ENCODE peak calls at places on chromosomes 11 and 22, in five cellular contexts. One of them, this sample, is unnamed.

GRCh38 chr11:112795896-112796686 is 165.1 kb upstream of the NCAM1 start:
- DNase-seq in HCT116: no peak
- DNase-seq in cardiac muscle cell: no peak
- DNase-seq in heart left ventricle: no peak
- DNase-seq in left ventricle myocardium inferior: no peak
- DNase-seq in this sample: peak; percentile 60

GRCh38 chr11:79626135-79626748 is 185.4 kb upstream of the TENM4 start:
- DNase-seq in left ventricle myocardium inferior: no peak
- DNase-seq in cardiac muscle cell: no peak
- DNase-seq in heart left ventricle: no peak
- DNase-seq in HCT116: no peak
- DNase-seq in this sample: no peak

GRCh38 chr11:118437736-118438125 is 1.4 kb downstream of the KMT2A start:
- DNase-seq in HCT116: no peak
- DNase-seq in heart left ventricle: no peak
- DNase-seq in cardiac muscle cell: peak; percentile 38
- DNase-seq in left ventricle myocardium inferior: peak; percentile 19
- DNase-seq in this sample: no peak

GRCh38 chr11:109794501-109794900 is 298.7 kb upstream of the ZC3H12C start:
- DNase-seq in cardiac muscle cell: no peak
- DNase-seq in left ventricle myocardium inferior: no peak
- DNase-seq in heart left ventricle: no peak
- DNase-seq in HCT116: no peak
- DNase-seq in this sample: no peak

GRCh38 chr11:17405232-17406005 is 17.0 kb upstream of the KCNJ11 start:
- DNase-seq in cardiac muscle cell: peak; percentile 46
- DNase-seq in heart left ventricle: peak; percentile 86
- DNase-seq in left ventricle myocardium inferior: peak; percentile 75
- DNase-seq in HCT116: peak; percentile 18
- DNase-seq in this sample: peak; percentile 87

GRCh38 chr11:64916040-64916847 is 765 bp downstream of the ATG2A start:
- DNase-seq in HCT116: no peak
- DNase-seq in left ventricle myocardium inferior: no peak
- DNase-seq in cardiac muscle cell: no peak
- DNase-seq in heart left ventricle: peak; percentile 69
- DNase-seq in this sample: peak; percentile 71

GRCh38 chr11:19472679-19473078 is 231.9 kb upstream of the E2F8 start:
- DNase-seq in left ventricle myocardium inferior: no peak
- DNase-seq in heart left ventricle: no peak
- DNase-seq in HCT116: no peak
- DNase-seq in cardiac muscle cell: no peak
- DNase-seq in this sample: no peak

GRCh38 chr11:61696602-61697001 is 16.4 kb downstream of the DAGLA start:
- DNase-seq in cardiac muscle cell: no peak
- DNase-seq in heart left ventricle: no peak
- DNase-seq in HCT116: no peak
- DNase-seq in left ventricle myocardium inferior: no peak
- DNase-seq in this sample: no peak

GRCh38 chr22:49351761-49352221 is 475.9 kb downstream of the BRD1 start:
- DNase-seq in HCT116: no peak
- DNase-seq in left ventricle myocardium inferior: no peak
- DNase-seq in heart left ventricle: no peak
- DNase-seq in cardiac muscle cell: no peak
- DNase-seq in this sample: no peak

DNA sequence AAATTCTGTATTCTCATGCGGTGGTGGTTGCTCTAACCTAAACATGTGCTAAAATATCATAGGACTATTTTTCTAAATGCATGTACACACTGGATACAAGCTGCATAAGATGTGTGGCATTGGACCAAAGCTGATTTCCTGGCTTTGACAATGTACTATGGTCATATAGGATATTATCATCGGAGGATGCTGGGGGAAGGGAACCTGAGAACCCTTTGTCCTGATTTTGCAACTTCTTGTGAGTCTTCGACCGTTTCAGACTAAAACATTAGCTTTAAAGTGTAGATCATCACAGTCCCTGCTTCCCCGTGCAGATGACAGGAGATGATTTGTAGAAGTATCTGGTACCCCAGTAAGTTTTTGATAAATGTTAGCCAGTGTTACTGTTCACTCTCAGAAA is 554.7 kb downstream of the MIAT start:
- DNase-seq in HCT116: no peak
- DNase-seq in heart left ventricle: no peak
- DNase-seq in left ventricle myocardium inferior: no peak
- DNase-seq in cardiac muscle cell: no peak
- DNase-seq in this sample: no peak
- H3K27ac ChIP-seq in HCT116: no peak overlapping the region
- H3K27ac ChIP-seq in heart left ventricle: no peak overlapping the region
- H3K27ac ChIP-seq in left ventricle myocardium inferior: peak overlapping the region; percentile 63
- H3K27ac ChIP-seq in cardiac muscle cell: no peak overlapping the region
- H3K27ac ChIP-seq in this sample: no peak overlapping the region

GRCh38 chr11:36509694-36510566 is at the start of gene TRAF6:
- DNase-seq in HCT116: peak; percentile 70
- DNase-seq in cardiac muscle cell: peak; percentile 94
- DNase-seq in heart left ventricle: peak; percentile 96
- DNase-seq in left ventricle myocardium inferior: peak; percentile 91
- DNase-seq in this sample: peak; percentile 94

GRCh38 chr11:36509265-36509664 is 807 bp downstream of the TRAF6 start:
- DNase-seq in heart left ventricle: no peak
- DNase-seq in HCT116: no peak
- DNase-seq in left ventricle myocardium inferior: no peak
- DNase-seq in cardiac muscle cell: peak; percentile 85
- DNase-seq in this sample: no peak

GRCh38 chr11:36510567-36511020 is 522 bp upstream of the TRAF6 start:
- DNase-seq in left ventricle myocardium inferior: no peak
- DNase-seq in cardiac muscle cell: no peak
- DNase-seq in heart left ventricle: no peak
- DNase-seq in HCT116: no peak
- DNase-seq in this sample: no peak

GRCh38 chr11:36507824-36508489 is 2.1 kb downstream of the TRAF6 start:
- DNase-seq in cardiac muscle cell: no peak
- DNase-seq in left ventricle myocardium inferior: no peak
- DNase-seq in heart left ventricle: no peak
- DNase-seq in HCT116: no peak
- DNase-seq in this sample: no peak

GRCh38 chr11:36508743-36509142 is 1.3 kb downstream of the TRAF6 start:
- DNase-seq in cardiac muscle cell: no peak
- DNase-seq in left ventricle myocardium inferior: no peak
- DNase-seq in heart left ventricle: no peak
- DNase-seq in HCT116: no peak
- DNase-seq in this sample: no peak
- H3K27ac ChIP-seq in cardiac muscle cell: peak overlapping the region; percentile 99
- H3K27ac ChIP-seq in left ventricle myocardium inferior: peak overlapping the region; percentile 97
- H3K27ac ChIP-seq in heart left ventricle: peak overlapping the region; percentile 89
- H3K27ac ChIP-seq in HCT116: no peak overlapping the region
- H3K27ac ChIP-seq in this sample: no peak overlapping the region

DNA sequence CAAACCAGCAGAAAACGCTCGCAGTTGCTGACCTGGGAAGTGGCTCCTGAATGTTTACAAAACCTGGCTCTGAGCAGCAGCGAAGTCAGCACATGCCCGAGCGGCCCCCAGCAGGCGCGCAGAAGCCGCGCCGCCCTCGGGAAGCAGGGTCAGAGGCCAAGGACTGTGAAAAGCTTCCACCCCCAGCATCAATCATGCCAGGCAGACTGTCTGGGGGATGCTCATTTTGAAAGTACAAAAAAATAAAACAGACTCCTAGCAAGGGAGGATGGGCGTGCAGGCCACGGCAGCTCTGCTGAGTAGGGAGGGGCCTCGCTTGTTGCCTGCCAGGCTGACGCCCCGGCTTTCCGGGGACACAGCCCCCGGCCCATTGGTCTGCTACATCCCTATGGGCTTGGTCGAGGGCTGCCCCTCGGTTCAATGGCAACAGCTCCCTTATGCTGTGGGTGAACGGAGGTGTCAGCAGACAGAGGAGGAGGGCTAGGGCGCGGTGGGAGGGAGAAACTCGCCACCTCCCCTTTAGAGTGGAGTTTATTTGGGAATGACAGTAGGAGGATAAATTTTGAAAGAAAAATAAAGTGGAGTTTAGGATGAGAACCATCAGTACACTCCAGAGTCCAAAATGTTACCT is 37.7 kb upstream of the GNB1L start:
- DNase-seq in HCT116: no peak
- DNase-seq in left ventricle myocardium inferior: no peak
- DNase-seq in cardiac muscle cell: no peak
- DNase-seq in heart left ventricle: no peak
- DNase-seq in this sample: no peak
- H3K27ac ChIP-seq in HCT116: no peak overlapping the region
- H3K27ac ChIP-seq in left ventricle myocardium inferior: no peak overlapping the region
- H3K27ac ChIP-seq in cardiac muscle cell: no peak overlapping the region
- H3K27ac ChIP-seq in heart left ventricle: no peak overlapping the region
- H3K27ac ChIP-seq in this sample: no peak overlapping the region

GRCh38 chr22:32819120-32819519 is 17.6 kb downstream of the TIMP3 start:
- DNase-seq in left ventricle myocardium inferior: no peak
- DNase-seq in heart left ventricle: no peak
- DNase-seq in cardiac muscle cell: no peak
- DNase-seq in HCT116: no peak
- DNase-seq in this sample: no peak
- H3K27ac ChIP-seq in left ventricle myocardium inferior: peak overlapping the region; percentile 78
- H3K27ac ChIP-seq in heart left ventricle: peak overlapping the region; percentile 71
- H3K27ac ChIP-seq in cardiac muscle cell: peak overlapping the region; percentile 72
- H3K27ac ChIP-seq in HCT116: no peak overlapping the region
- H3K27ac ChIP-seq in this sample: no peak overlapping the region

GRCh38 chr11:105282658-105283057 is 143.1 kb upstream of the CARD18 start:
- DNase-seq in left ventricle myocardium inferior: no peak
- DNase-seq in cardiac muscle cell: no peak
- DNase-seq in HCT116: no peak
- DNase-seq in heart left ventricle: no peak
- DNase-seq in this sample: no peak
- H3K27ac ChIP-seq in left ventricle myocardium inferior: no peak overlapping the region
- H3K27ac ChIP-seq in cardiac muscle cell: no peak overlapping the region
- H3K27ac ChIP-seq in HCT116: no peak overlapping the region
- H3K27ac ChIP-seq in heart left ventricle: no peak overlapping the region
- H3K27ac ChIP-seq in this sample: no peak overlapping the region

GRCh38 chr22:43001271-43002197 is 13.4 kb downstream of the PACSIN2 start:
- DNase-seq in HCT116: no peak
- DNase-seq in heart left ventricle: no peak
- DNase-seq in left ventricle myocardium inferior: no peak
- DNase-seq in cardiac muscle cell: no peak
- DNase-seq in this sample: no peak
- H3K27ac ChIP-seq in HCT116: peak overlapping the region; percentile 39
- H3K27ac ChIP-seq in heart left ventricle: no peak overlapping the region
- H3K27ac ChIP-seq in left ventricle myocardium inferior: peak overlapping the region; percentile 3
- H3K27ac ChIP-seq in cardiac muscle cell: no peak overlapping the region
- H3K27ac ChIP-seq in this sample: peak overlapping the region; percentile 57